ENCODE peak calls at places on chromosome 15, in six cellular contexts. K, T, O, S, D and P are unnamed samples.

GRCh38 chr15:38004218-38004848 is 69.9 kb downstream of the TMCO5A start:
- DNase-seq in K (no peak), T (no peak), O (no peak), S (no peak), D (no peak), P (no peak)

GRCh38 chr15:66154581-66154980 is 99.0 kb downstream of the MEGF11 start:
- DNase-seq in K (no peak), T (no peak), O (no peak), S (no peak), D (no peak), P (no peak)

GRCh38 chr15:60871152-60871551 is 357.9 kb downstream of the RORA start:
- DNase-seq in K (no peak), T (no peak), O (no peak), S (no peak), D (no peak), P (no peak)

GRCh38 chr15:63372018-63372705 is 9.5 kb downstream of the CA12 start:
- DNase-seq in K (no peak), T (no peak), O (no peak), S (no peak), D (peak; percentile 60), P (no peak)

GRCh38 chr15:59825926-59826325 is 136.8 kb upstream of the BNIP2 start:
- DNase-seq in K (no peak), T (no peak), O (no peak), S (no peak), D (peak; percentile 91), P (no peak)

GRCh38 chr15:67013696-67014095 is 51.7 kb upstream of the SMAD3 start:
- DNase-seq in K (no peak), T (no peak), O (no peak), S (no peak), D (no peak), P (no peak)

GRCh38 chr15:31275331-31276262 is 51.0 kb upstream of the KLF13 start:
- DNase-seq in K (no peak), T (no peak), O (no peak), S (peak; percentile 41), D (no peak), P (no peak)

GRCh38 chr15:38531509-38531908 is 33.1 kb downstream of the RASGRP1 start:
- DNase-seq in K (no peak), T (no peak), O (no peak), S (no peak), D (no peak), P (no peak)

GRCh38 chr15:61951949-61952348 is 108.3 kb downstream of the VPS13C start:
- DNase-seq in K (no peak), T (no peak), O (no peak), S (no peak), D (no peak), P (peak; percentile 47)

GRCh38 chr15:29266052-29266572 is 3.5 kb downstream of the NSMCE3 start:
- DNase-seq in K (no peak), T (no peak), O (no peak), S (no peak), D (no peak), P (no peak)

GRCh38 chr15:50883903-50884302 is 24.6 kb upstream of the AP4E1 start:
- DNase-seq in K (peak; percentile 55), T (no peak), O (no peak), S (no peak), D (no peak), P (no peak)

GRCh38 chr15:40591310-40591845 is 2.7 kb upstream of the KNL1 start:
- DNase-seq in K (no peak), T (peak; percentile 32), O (no peak), S (no peak), D (no peak), P (no peak)

GRCh38 chr15:98904466-98905048 is 103.0 kb downstream of the PGPEP1L start:
- DNase-seq in K (no peak), T (peak; percentile 48), O (no peak), S (no peak), D (no peak), P (no peak)
- H3K9me3 ChIP-seq in K (peaks cover 1% of the 10 kb centered on the region), T (no peaks in the 10 kb centered on the region), O (no peaks in the 10 kb centered on the region), S (no peaks in the 10 kb centered on the region), D (no peaks in the 10 kb centered on the region), P (no peaks in the 10 kb centered on the region)

GRCh38 chr15:22227411-22227810 is 147.1 kb downstream of the OR4M2 start:
- DNase-seq in K (no peak), T (no peak), O (no peak), S (peak; percentile 43), D (no peak), P (no peak)
- H3K9me3 ChIP-seq in K (no peaks in the 10 kb centered on the region), T (no peaks in the 10 kb centered on the region), O (no peaks in the 10 kb centered on the region), S (no peaks in the 10 kb centered on the region), D (no peaks in the 10 kb centered on the region), P (no peaks in the 10 kb centered on the region)

DNA sequence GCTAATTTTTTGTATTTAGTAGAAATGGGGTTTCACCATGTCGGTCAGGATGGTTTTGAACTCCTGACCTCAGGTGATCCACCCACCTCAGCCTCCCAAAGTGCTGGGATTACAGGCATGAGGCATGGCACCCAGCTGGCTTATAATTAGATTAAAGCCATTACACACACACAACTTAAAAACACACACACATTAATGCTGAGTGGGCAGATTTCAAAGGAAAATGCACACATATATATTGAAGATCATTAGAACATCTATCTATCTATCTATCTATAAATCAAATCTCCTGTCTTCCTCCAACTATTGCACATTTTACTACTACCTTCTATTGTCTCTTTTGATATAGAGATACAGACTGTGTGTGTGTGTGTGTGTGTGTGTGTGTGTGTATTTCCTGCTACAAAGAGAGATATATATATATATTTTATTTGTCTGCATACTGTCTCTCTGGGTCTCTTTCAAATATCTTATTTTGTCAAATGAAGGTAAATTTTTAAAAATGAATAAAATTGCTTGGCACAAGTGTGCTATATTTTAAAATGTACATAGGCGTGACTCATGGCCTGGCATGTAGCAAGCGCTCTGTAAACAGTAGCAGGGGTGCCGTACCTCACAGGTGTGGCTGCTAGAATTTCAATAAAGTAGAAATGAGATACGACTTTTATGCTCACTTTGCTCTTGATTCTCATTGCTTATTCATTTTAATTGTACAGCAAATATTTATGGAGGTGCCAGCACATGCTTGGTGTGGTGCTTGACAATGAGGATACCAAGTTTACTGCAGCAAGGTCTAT is 655.8 kb downstream of the AGBL1 start:
- DNase-seq in K (no peak), T (peak; percentile 41), O (no peak), S (no peak), D (no peak), P (peak; percentile 16)
- H3K9me3 ChIP-seq in K (no peaks in the 10 kb centered on the region), T (no peaks in the 10 kb centered on the region), O (no peaks in the 10 kb centered on the region), S (no peaks in the 10 kb centered on the region), D (no peaks in the 10 kb centered on the region), P (no peaks in the 10 kb centered on the region)

GRCh38 chr15:25183581-25184330 is 229.0 kb downstream of the SNRPN start:
- DNase-seq in K (no peak), T (no peak), O (no peak), S (peak; percentile 21), D (no peak), P (no peak)
- H3K9me3 ChIP-seq in K (peaks cover 3% of the 10 kb centered on the region), T (no peaks in the 10 kb centered on the region), O (no peaks in the 10 kb centered on the region), S (no peaks in the 10 kb centered on the region), D (no peaks in the 10 kb centered on the region), P (no peaks in the 10 kb centered on the region)

DNA sequence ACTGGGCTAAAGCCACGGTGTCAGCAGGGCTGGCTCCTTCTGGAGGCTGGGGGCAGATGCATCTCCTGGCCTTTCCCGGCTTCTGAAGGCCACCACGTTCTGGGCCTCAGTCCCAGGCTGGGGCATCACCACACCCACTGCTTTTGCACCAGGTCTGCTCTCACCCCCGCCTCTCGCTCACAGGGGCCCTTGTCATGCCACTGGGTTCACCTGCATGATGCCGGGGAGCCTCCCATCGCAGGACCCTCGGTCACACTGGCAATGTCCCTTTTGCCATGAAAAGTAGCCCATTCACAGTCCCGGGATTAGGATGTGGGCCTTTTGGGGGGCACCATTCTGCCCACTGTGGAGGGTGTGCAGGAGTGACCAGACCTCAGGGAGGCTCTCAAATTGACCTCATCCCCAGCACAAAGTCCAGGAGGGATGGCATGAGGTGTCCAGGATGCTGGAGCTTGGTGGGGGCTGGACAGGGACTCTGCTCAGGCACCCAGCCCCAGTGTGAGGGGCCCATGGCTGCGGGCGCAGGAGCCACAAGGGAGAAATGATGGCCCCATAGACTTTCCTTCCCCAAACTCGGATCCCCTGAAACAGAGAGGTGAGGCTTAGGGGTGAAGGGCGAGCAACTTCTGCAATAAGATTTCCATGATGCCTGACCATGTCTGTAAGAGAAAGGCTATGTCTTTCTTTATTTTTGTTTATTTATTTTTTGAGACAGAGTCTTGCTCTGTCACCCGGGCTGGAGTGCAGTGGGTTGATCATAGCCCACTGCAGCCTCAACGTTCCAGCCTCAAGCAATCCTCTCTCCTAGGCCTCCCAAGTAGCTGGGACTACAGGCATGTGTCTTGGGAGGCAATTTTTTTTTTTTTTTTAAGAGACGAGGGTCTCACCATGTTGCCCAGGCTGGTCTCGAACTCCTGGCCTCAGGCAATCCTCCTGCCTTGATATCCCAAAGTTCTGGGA is 189.1 kb downstream of the GOLGA6L6 start:
- DNase-seq in K (no peak), T (no peak), O (no peak), S (no peak), D (peak; percentile 26), P (no peak)
- H3K9me3 ChIP-seq in K (no peaks in the 10 kb centered on the region), T (no peaks in the 10 kb centered on the region), O (no peaks in the 10 kb centered on the region), S (no peaks in the 10 kb centered on the region), D (no peaks in the 10 kb centered on the region), P (no peaks in the 10 kb centered on the region)

GRCh38 chr15:25060472-25060803 is 105.7 kb downstream of the SNRPN start:
- DNase-seq in K (no peak), T (no peak), O (no peak), S (peak; percentile 27), D (no peak), P (peak; percentile 8)

GRCh38 chr15:25061808-25062550 is 107.2 kb downstream of the SNRPN start:
- DNase-seq in K (no peak), T (no peak), O (no peak), S (peak; percentile 23), D (no peak), P (no peak)

GRCh38 chr15:25058080-25058785 is 103.4 kb downstream of the SNRPN start:
- DNase-seq in K (no peak), T (no peak), O (no peak), S (peak; percentile 28), D (no peak), P (peak; percentile 8)

GRCh38 chr15:25060996-25061620 is 106.3 kb downstream of the SNRPN start:
- DNase-seq in K (no peak), T (no peak), O (no peak), S (peak; percentile 28), D (no peak), P (no peak)

DNA sequence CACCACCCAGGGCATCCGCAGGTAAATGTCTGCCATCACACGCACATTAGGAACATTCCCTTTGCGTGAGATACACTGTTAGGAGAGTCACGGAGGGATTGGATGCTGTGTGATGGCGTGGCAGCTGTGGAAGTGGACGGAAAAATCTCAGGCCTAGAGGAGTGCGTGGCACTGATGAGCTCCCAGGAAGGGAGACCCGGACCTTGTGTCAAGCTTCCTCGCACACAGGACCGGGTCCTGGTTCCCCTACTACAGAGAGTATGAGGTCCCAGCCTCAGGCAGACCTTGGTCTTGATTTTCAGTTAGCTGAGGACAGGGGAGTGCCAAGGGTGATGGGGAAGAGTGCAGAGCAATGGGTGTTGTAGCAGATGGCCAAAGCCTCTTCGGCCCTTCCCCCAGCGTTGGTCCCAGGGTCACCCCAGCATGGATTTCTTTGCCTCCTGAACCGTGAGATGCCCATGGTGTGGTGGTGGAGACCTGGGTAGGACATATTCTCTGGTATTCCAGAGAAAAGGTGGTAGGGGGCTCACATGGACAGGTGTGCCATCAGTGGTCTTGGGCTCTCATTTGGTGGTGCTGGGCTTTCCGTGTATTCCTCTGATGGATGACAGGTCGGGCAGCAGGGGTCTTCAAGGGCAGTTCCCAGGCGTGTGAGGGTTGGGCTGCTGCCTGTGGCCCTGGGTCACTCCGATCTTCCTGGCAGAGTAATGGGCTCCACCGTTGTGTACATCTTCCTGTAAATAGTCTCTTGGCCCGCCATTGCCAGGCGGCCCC is 105.1 kb downstream of the SNRPN start:
- DNase-seq in K (no peak), T (no peak), O (no peak), S (peak; percentile 22), D (no peak), P (no peak)
- H3K9me3 ChIP-seq in K (peaks cover 76% of the 10 kb centered on the region), T (peaks cover 31% of the 10 kb centered on the region), O (peaks cover 26% of the 10 kb centered on the region), S (no peaks in the 10 kb centered on the region), D (peaks cover 3% of the 10 kb centered on the region), P (peaks cover 100% of the 10 kb centered on the region)